ENCODE peak calls at places on chromosomes 3 and 15, in eight cellular contexts. E is activated T-helper 17 cell treated with anti-CD3 and anti-CD28 coated beads, Interleukin-2, amount 50 U/mL, for 72 hours; N is omental fat pad; Q is A549; O is activated B cell treated with CpG ODN at 0.5 μM for 24 hours; Y is HepG2; G is naive thymus-derived CD8-positive, alpha-beta T cell; L is left cardiac atrium. S is an unnamed sample.

GRCh38 chr3:106825962-106826605 is 551.2 kb upstream of the CCDC54 start:
- ATAC-seq in E (no peak), N (no peak), Q (no peak), O (no peak), Y (no peak), G (no peak), L (peak), S (no peak)

GRCh38 chr15:78650022-78650421 is 9.0 kb upstream of the CHRNB4 start:
- ATAC-seq in E (no peak), N (no peak), Q (no peak), O (no peak), Y (no peak), G (no peak), L (no peak), S (no peak)

GRCh38 chr3:105997800-105998526 is 129.2 kb upstream of the CBLB start:
- ATAC-seq in E (peak), N (peak), Q (peak), O (no peak), Y (no peak), G (no peak), L (peak), S (no peak)

GRCh38 chr3:29382399-29382798 is 101.5 kb downstream of the RBMS3 start:
- ATAC-seq in E (no peak), N (no peak), Q (no peak), O (no peak), Y (no peak), G (no peak), L (peak), S (no peak)

GRCh38 chr3:27639271-27639670 is 82.9 kb downstream of the EOMES start:
- ATAC-seq in E (peak), N (no peak), Q (no peak), O (peak), Y (no peak), G (peak), L (no peak), S (peak)

GRCh38 chr3:23325466-23326065 is 122.4 kb downstream of the UBE2E2 start:
- ATAC-seq in E (peak), N (no peak), Q (no peak), O (peak), Y (no peak), G (no peak), L (no peak), S (no peak)

GRCh38 chr15:67157779-67158366 is 92.5 kb downstream of the SMAD3 start:
- ATAC-seq in E (no peak), N (no peak), Q (peak), O (no peak), Y (no peak), G (no peak), L (peak), S (no peak)

GRCh38 chr3:125013095-125013494 is 42.7 kb downstream of the HEG1 start:
- ATAC-seq in E (peak), N (no peak), Q (no peak), O (no peak), Y (no peak), G (no peak), L (no peak), S (no peak)

GRCh38 chr15:89429986-89430385 is 66.4 kb downstream of the RHCG start:
- ATAC-seq in E (no peak), N (no peak), Q (peak), O (no peak), Y (peak), G (no peak), L (no peak), S (no peak)

GRCh38 chr15:50107591-50108408 is 11.2 kb downstream of the ATP8B4 start:
- ATAC-seq in E (peak), N (no peak), Q (no peak), O (peak), Y (no peak), G (no peak), L (peak), S (peak)

GRCh38 chr15:32029409-32029861 is 880 bp upstream of the CHRNA7 start:
- ATAC-seq in E (no peak), N (peak), Q (peak), O (no peak), Y (peak), G (no peak), L (peak), S (no peak)

GRCh38 chr3:171784937-171785336 is 25.3 kb downstream of the PLD1 start:
- ATAC-seq in E (no peak), N (no peak), Q (no peak), O (no peak), Y (no peak), G (no peak), L (no peak), S (no peak)

GRCh38 chr3:115160295-115160694 is 13.2 kb upstream of the ZBTB20 start:
- ATAC-seq in E (peak), N (no peak), Q (no peak), O (peak), Y (no peak), G (no peak), L (no peak), S (peak)

GRCh38 chr3:58260261-58260731 is 22.7 kb downstream of the ABHD6 start:
- ATAC-seq in E (peak), N (no peak), Q (no peak), O (peak), Y (no peak), G (no peak), L (no peak), S (peak)

GRCh38 chr15:57462391-57462790 is 86.1 kb downstream of the CGNL1 start:
- ATAC-seq in E (no peak), N (no peak), Q (peak), O (no peak), Y (no peak), G (no peak), L (no peak), S (no peak)

GRCh38 chr15:70512772-70513362 is 250.5 kb downstream of the UACA start:
- ATAC-seq in E (peak), N (no peak), Q (peak), O (peak), Y (peak), G (peak), L (peak), S (peak)

GRCh38 chr3:193490989-193491388 is 63.7 kb downstream of the ATP13A4 start:
- ATAC-seq in E (no peak), N (no peak), Q (no peak), O (no peak), Y (no peak), G (no peak), L (no peak), S (no peak)

GRCh38 chr15:100592898-100593297 is 9.1 kb downstream of the LINS1 start:
- ATAC-seq in E (no peak), N (no peak), Q (no peak), O (no peak), Y (no peak), G (no peak), L (no peak), S (no peak)

S was measured in stimulated activated memory B cell treated with anti-CD40 and anti-IgM and Interleukin-4, amounts not matched to agents 10 μg/mL and 1 μg/mL and 100 μg/mL, for 72 hours.